ENCODE peak calls at places on chromosomes 5 and 9, in eight cellular contexts. G, N, L, Z, B, K, W and Y are unnamed samples.

GRCh38 chr5:151051931-151052608 is 28.8 kb downstream of the TNIP1 start:
- DNase-seq in G (no peak), N (no peak), L (no peak), Z (no peak), B (no peak), K (no peak), W (no peak), Y (no peak)

GRCh38 chr9:394347-395052 is 179.8 kb downstream of the DOCK8 start:
- DNase-seq in G (no peak), N (no peak), L (no peak), Z (no peak), B (no peak), K (no peak), W (peak), Y (no peak)

GRCh38 chr5:30100148-30100547 is 1093.3 kb upstream of the CDH6 start:
- DNase-seq in G (peak), N (no peak), L (no peak), Z (peak), B (no peak), K (no peak), W (no peak), Y (no peak)

GRCh38 chr5:181058786-181059296 is 18.8 kb downstream of the BTNL9 start:
- DNase-seq in G (no peak), N (no peak), L (no peak), Z (no peak), B (no peak), K (no peak), W (no peak), Y (no peak)

GRCh38 chr5:17896605-17897004 is 262.3 kb downstream of the TAF11L14 start:
- DNase-seq in G (no peak), N (no peak), L (no peak), Z (peak), B (no peak), K (no peak), W (peak), Y (no peak)

GRCh38 chr5:31096238-31096865 is 97.1 kb upstream of the CDH6 start:
- DNase-seq in G (peak), N (no peak), L (peak), Z (peak), B (no peak), K (no peak), W (no peak), Y (no peak)

GRCh38 chr9:6567140-6567591 is 78.4 kb downstream of the GLDC start:
- DNase-seq in G (peak), N (peak), L (peak), Z (peak), B (peak), K (peak), W (peak), Y (peak)

GRCh38 chr9:20357207-20357503 is 265.1 kb downstream of the MLLT3 start:
- DNase-seq in G (no peak), N (no peak), L (peak), Z (no peak), B (no peak), K (no peak), W (no peak), Y (no peak)

GRCh38 chr9:127153484-127153883 is 31.0 kb upstream of the ANGPTL2 start:
- DNase-seq in G (no peak), N (no peak), L (no peak), Z (no peak), B (no peak), K (no peak), W (no peak), Y (no peak)

GRCh38 chr9:134392900-134393299 is 66.6 kb downstream of the RXRA start:
- DNase-seq in G (no peak), N (no peak), L (no peak), Z (no peak), B (no peak), K (no peak), W (no peak), Y (no peak)

GRCh38 chr5:159773062-159773924 is 143.0 kb upstream of the ADRA1B start:
- DNase-seq in G (peak), N (peak), L (peak), Z (peak), B (peak), K (peak), W (peak), Y (peak)

GRCh38 chr5:127505819-127506218 is 11.6 kb upstream of the PRRC1 start:
- DNase-seq in G (no peak), N (no peak), L (no peak), Z (no peak), B (no peak), K (no peak), W (no peak), Y (no peak)

GRCh38 chr5:94031631-94032030 is 290.2 kb upstream of the POU5F2 start:
- DNase-seq in G (no peak), N (peak), L (peak), Z (peak), B (no peak), K (no peak), W (no peak), Y (peak)

GRCh38 chr9:95755421-95755730 is 120.1 kb upstream of the ERCC6L2 start:
- DNase-seq in G (no peak), N (no peak), L (no peak), Z (no peak), B (no peak), K (no peak), W (no peak), Y (no peak)

GRCh38 chr9:136828474-136829140 is 13.7 kb upstream of the AJM1 start:
- DNase-seq in G (no peak), N (no peak), L (no peak), Z (no peak), B (no peak), K (no peak), W (no peak), Y (no peak)

GRCh38 chr5:159878988-159879471 is 37.3 kb upstream of the ADRA1B start:
- DNase-seq in G (peak), N (peak), L (peak), Z (peak), B (peak), K (no peak), W (peak), Y (peak)

GRCh38 chr5:160211352-160211751 is 18.0 kb upstream of the FABP6 start:
- DNase-seq in G (no peak), N (no peak), L (no peak), Z (no peak), B (peak), K (no peak), W (no peak), Y (no peak)

GRCh38 chr5:6222899-6223298 is 155.4 kb downstream of the MED10 start:
- DNase-seq in G (no peak), N (no peak), L (no peak), Z (no peak), B (no peak), K (no peak), W (no peak), Y (no peak)

GRCh38 chr9:124721109-124721850 is 49.8 kb downstream of the NR6A1 start:
- DNase-seq in G (no peak), N (no peak), L (peak), Z (peak), B (no peak), K (no peak), W (peak), Y (no peak)

GRCh38 chr9:137277329-137278041 is at the start of gene TOR4A:
- DNase-seq in G (peak), N (peak), L (peak), Z (peak), B (peak), K (peak), W (peak), Y (peak)

GRCh38 chr5:569358-569867 is 42.7 kb upstream of the CEP72 start:
- DNase-seq in G (no peak), N (no peak), L (no peak), Z (no peak), B (no peak), K (no peak), W (no peak), Y (no peak)

GRCh38 chr9:135960328-135961276 is 571 bp downstream of the UBAC1 start:
- DNase-seq in G (peak), N (no peak), L (no peak), Z (no peak), B (no peak), K (peak), W (no peak), Y (no peak)

GRCh38 chr5:150516011-150516410 is 8.1 kb downstream of the NDST1 start:
- DNase-seq in G (no peak), N (peak), L (no peak), Z (peak), B (peak), K (no peak), W (peak), Y (no peak)

GRCh38 chr5:160260881-160261815 is 31.8 kb downstream of the FABP6 start:
- DNase-seq in G (peak), N (peak), L (peak), Z (peak), B (peak), K (no peak), W (peak), Y (no peak)

GRCh38 chr5:136080483-136081180 is 51.8 kb downstream of the TGFBI start:
- DNase-seq in G (peak), N (peak), L (peak), Z (peak), B (peak), K (no peak), W (peak), Y (peak)

GRCh38 chr5:56862909-56863308 is 46.5 kb upstream of the SETD9 start:
- DNase-seq in G (peak), N (no peak), L (no peak), Z (no peak), B (no peak), K (no peak), W (no peak), Y (no peak)

GRCh38 chr5:16815432-16815831 is 120.7 kb downstream of the MYO10 start:
- DNase-seq in G (no peak), N (no peak), L (no peak), Z (no peak), B (peak), K (no peak), W (no peak), Y (no peak)